ENCODE peak calls at places on chromosomes 16 and 17, in five cellular contexts. One of them, this sample, is unnamed.

GRCh38 chr16:86994651-86995171 is 322.5 kb downstream of the C16orf95 start:
- DNase-seq in neuronal stem cell: no peak
- DNase-seq in lower leg skin: no peak
- DNase-seq in breast epithelium: no peak
- DNase-seq in GM23338: no peak
- DNase-seq in this sample: no peak

GRCh38 chr17:2959371-2960130 is 103.9 kb downstream of the OR1D5 start:
- DNase-seq in neuronal stem cell: no peak
- DNase-seq in lower leg skin: peak; percentile 56
- DNase-seq in breast epithelium: no peak
- DNase-seq in GM23338: no peak
- DNase-seq in this sample: no peak

GRCh38 chr16:22424161-22424937 is 49.9 kb upstream of the CDR2 start:
- DNase-seq in GM23338: no peak
- DNase-seq in breast epithelium: peak; percentile 50
- DNase-seq in neuronal stem cell: no peak
- DNase-seq in lower leg skin: peak; percentile 88
- DNase-seq in this sample: no peak

GRCh38 chr17:16933317-16934132 is 38.4 kb downstream of the TNFRSF13B start:
- DNase-seq in GM23338: no peak
- DNase-seq in neuronal stem cell: no peak
- DNase-seq in breast epithelium: no peak
- DNase-seq in lower leg skin: peak; percentile 73
- DNase-seq in this sample: no peak

GRCh38 chr17:60439501-60439900 is 17.2 kb downstream of the CHCT1 start:
- DNase-seq in neuronal stem cell: no peak
- DNase-seq in lower leg skin: no peak
- DNase-seq in GM23338: no peak
- DNase-seq in breast epithelium: no peak
- DNase-seq in this sample: no peak

GRCh38 chr17:3036800-3037199 is 26.6 kb downstream of the OR1D5 start:
- DNase-seq in breast epithelium: no peak
- DNase-seq in lower leg skin: peak; percentile 69
- DNase-seq in neuronal stem cell: no peak
- DNase-seq in GM23338: no peak
- DNase-seq in this sample: no peak

GRCh38 chr17:59167571-59168001 is 12.0 kb downstream of the PRR11 start:
- DNase-seq in lower leg skin: no peak
- DNase-seq in GM23338: no peak
- DNase-seq in breast epithelium: no peak
- DNase-seq in neuronal stem cell: no peak
- DNase-seq in this sample: no peak

GRCh38 chr16:66150691-66151090 is 215.8 kb upstream of the CDH5 start:
- DNase-seq in GM23338: no peak
- DNase-seq in breast epithelium: no peak
- DNase-seq in lower leg skin: no peak
- DNase-seq in neuronal stem cell: no peak
- DNase-seq in this sample: no peak

GRCh38 chr16:30758988-30759461 is 2.8 kb downstream of the CFAP119 start:
- DNase-seq in neuronal stem cell: no peak
- DNase-seq in lower leg skin: no peak
- DNase-seq in GM23338: no peak
- DNase-seq in breast epithelium: no peak
- DNase-seq in this sample: no peak

GRCh38 chr16:827513-827912 is 27.0 kb upstream of the GNG13 start:
- DNase-seq in breast epithelium: no peak
- DNase-seq in neuronal stem cell: no peak
- DNase-seq in lower leg skin: no peak
- DNase-seq in GM23338: no peak
- DNase-seq in this sample: no peak

GRCh38 chr17:73695035-73695738 is 50.9 kb upstream of the SDK2 start:
- DNase-seq in GM23338: no peak
- DNase-seq in neuronal stem cell: no peak
- DNase-seq in breast epithelium: no peak
- DNase-seq in lower leg skin: peak; percentile 59
- DNase-seq in this sample: no peak

GRCh38 chr17:67461228-67461780 is 84.2 kb downstream of the PITPNC1 start:
- DNase-seq in lower leg skin: peak; percentile 52
- DNase-seq in breast epithelium: no peak
- DNase-seq in neuronal stem cell: no peak
- DNase-seq in GM23338: no peak
- DNase-seq in this sample: no peak

GRCh38 chr17:32596206-32596605 is 109.4 kb downstream of the CDK5R1 start:
- DNase-seq in lower leg skin: no peak
- DNase-seq in breast epithelium: no peak
- DNase-seq in GM23338: no peak
- DNase-seq in neuronal stem cell: no peak
- DNase-seq in this sample: no peak

GRCh38 chr17:80361495-80362220 is 53.3 kb upstream of the ENDOV start:
- DNase-seq in GM23338: peak; percentile 79
- DNase-seq in lower leg skin: no peak
- DNase-seq in neuronal stem cell: peak; percentile 17
- DNase-seq in breast epithelium: no peak
- DNase-seq in this sample: peak; percentile 41

GRCh38 chr16:50500171-50500874 is 47.9 kb upstream of the NKD1 start:
- DNase-seq in GM23338: no peak
- DNase-seq in breast epithelium: no peak
- DNase-seq in lower leg skin: peak; percentile 68
- DNase-seq in neuronal stem cell: no peak
- DNase-seq in this sample: no peak

GRCh38 chr17:39236981-39237441 is 11.3 kb upstream of the STAC2 start:
- DNase-seq in breast epithelium: no peak
- DNase-seq in neuronal stem cell: no peak
- DNase-seq in GM23338: no peak
- DNase-seq in lower leg skin: no peak
- DNase-seq in this sample: no peak

GRCh38 chr17:40536731-40537171 is 28.5 kb downstream of the CCR7 start:
- DNase-seq in neuronal stem cell: no peak
- DNase-seq in lower leg skin: peak; percentile 94
- DNase-seq in GM23338: no peak
- DNase-seq in breast epithelium: peak; percentile 92
- DNase-seq in this sample: no peak

GRCh38 chr17:49748791-49749190 is 15.1 kb downstream of the FAM117A start:
- DNase-seq in lower leg skin: no peak
- DNase-seq in breast epithelium: no peak
- DNase-seq in GM23338: no peak
- DNase-seq in neuronal stem cell: no peak
- DNase-seq in this sample: no peak

GRCh38 chr16:58002411-58002790 is 1.2 kb downstream of the USB1 start:
- DNase-seq in neuronal stem cell: no peak
- DNase-seq in GM23338: no peak
- DNase-seq in breast epithelium: no peak
- DNase-seq in lower leg skin: no peak
- DNase-seq in this sample: no peak

GRCh38 chr16:58002936-58003335 is 1.7 kb downstream of the USB1 start:
- DNase-seq in lower leg skin: no peak
- DNase-seq in breast epithelium: no peak
- DNase-seq in GM23338: no peak
- DNase-seq in neuronal stem cell: no peak
- DNase-seq in this sample: no peak

GRCh38 chr16:58000706-58001676 is at the start of gene USB1:
- DNase-seq in neuronal stem cell: peak; percentile 89
- DNase-seq in lower leg skin: peak; percentile 96
- DNase-seq in GM23338: peak; percentile 95
- DNase-seq in breast epithelium: peak; percentile 71
- DNase-seq in this sample: peak; percentile 91

GRCh38 chr16:57999971-58000705 is at the start of gene ZNF319:
- DNase-seq in neuronal stem cell: no peak
- DNase-seq in GM23338: peak; percentile 44
- DNase-seq in lower leg skin: no peak
- DNase-seq in breast epithelium: no peak
- DNase-seq in this sample: no peak

DNA sequence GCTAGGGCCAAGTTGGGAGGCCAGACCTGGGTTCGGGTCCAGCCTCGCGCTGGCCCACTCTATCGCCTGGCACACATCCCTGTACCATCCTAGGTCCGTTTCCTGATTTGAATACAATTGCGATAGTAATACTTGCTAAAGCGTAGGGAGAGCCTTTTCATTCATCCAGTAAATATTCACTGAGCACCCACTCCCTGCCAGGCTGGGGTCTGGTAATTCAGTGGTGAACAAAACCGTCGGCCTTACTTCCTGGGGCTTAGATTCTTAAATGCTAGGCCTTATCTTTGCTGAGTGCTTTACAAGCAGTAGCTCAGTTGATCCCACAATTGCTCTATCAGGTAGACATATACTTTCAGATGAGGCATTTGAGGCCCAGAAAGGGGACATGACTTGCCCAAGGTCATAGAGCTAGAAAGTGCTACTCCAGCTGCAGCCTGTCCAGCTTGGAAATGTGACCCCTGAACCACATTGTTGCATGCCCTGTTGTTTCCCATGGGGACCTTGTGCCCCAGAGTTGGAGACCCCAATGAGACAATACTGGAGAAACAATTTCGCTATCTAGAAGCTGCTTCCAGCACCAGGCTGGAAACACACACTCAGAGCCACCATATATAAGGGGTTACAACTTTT is 689 bp downstream of the USB1 start:
- DNase-seq in neuronal stem cell: no peak
- DNase-seq in GM23338: no peak
- DNase-seq in lower leg skin: no peak
- DNase-seq in breast epithelium: no peak
- DNase-seq in this sample: no peak
- H3K4me3 ChIP-seq in neuronal stem cell: peak overlapping the region; percentile 72
- H3K4me3 ChIP-seq in GM23338: peak overlapping the region; percentile 95
- H3K4me3 ChIP-seq in lower leg skin: peak overlapping the region; percentile 68
- H3K4me3 ChIP-seq in breast epithelium: peak overlapping the region; percentile 74
- H3K4me3 ChIP-seq in this sample: peak overlapping the region; percentile 81

GRCh38 chr17:57462007-57462579 is 205.8 kb downstream of the MSI2 start:
- DNase-seq in breast epithelium: no peak
- DNase-seq in lower leg skin: no peak
- DNase-seq in GM23338: no peak
- DNase-seq in neuronal stem cell: no peak
- DNase-seq in this sample: no peak

GRCh38 chr17:57464191-57464864 is 208.0 kb downstream of the MSI2 start:
- DNase-seq in lower leg skin: no peak
- DNase-seq in GM23338: no peak
- DNase-seq in breast epithelium: no peak
- DNase-seq in neuronal stem cell: no peak
- DNase-seq in this sample: no peak

GRCh38 chr17:57461082-57461481 is 204.8 kb downstream of the MSI2 start:
- DNase-seq in GM23338: no peak
- DNase-seq in neuronal stem cell: no peak
- DNase-seq in lower leg skin: no peak
- DNase-seq in breast epithelium: no peak
- DNase-seq in this sample: no peak

GRCh38 chr17:57465551-57465950 is 209.2 kb downstream of the MSI2 start:
- DNase-seq in lower leg skin: no peak
- DNase-seq in GM23338: no peak
- DNase-seq in breast epithelium: no peak
- DNase-seq in neuronal stem cell: no peak
- DNase-seq in this sample: no peak

DNA sequence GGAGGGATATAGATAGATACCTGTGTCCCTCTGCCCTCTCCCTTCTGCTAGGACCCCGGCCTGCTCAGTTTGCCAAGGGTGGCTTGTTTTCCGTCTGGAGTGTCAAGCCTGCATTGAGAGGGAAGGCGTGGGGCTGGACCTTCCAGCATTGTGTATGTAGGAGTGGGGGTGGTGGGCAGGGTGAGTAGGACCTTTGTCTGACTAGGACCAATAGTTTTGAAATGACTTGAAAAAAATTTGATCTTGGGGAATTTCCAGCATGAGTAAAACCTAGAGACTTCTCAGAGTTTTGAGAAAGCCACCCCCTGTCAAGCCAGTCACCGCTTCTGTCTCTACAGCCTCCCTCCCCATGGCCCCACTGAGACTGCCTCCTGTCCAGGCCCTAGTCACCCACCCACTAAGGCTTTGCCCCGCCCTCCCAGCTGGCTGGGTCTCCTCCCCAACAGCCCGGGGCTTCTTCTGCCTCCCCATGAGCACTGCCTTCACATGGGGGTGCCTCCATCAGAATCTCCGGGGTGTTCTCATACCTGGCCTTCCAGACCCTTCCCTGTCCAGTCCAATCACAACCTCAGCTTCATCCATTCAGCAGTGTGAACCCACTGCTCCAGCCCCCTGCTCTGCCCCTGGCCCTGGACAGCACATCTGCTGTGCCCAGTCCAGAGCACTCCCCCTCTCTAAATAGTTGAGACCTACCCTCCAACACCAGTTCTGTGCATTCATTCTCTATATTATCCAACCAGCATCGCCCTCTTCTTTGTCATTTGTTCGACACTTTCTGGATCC is 207.0 kb downstream of the MSI2 start:
- DNase-seq in breast epithelium: no peak
- DNase-seq in neuronal stem cell: no peak
- DNase-seq in lower leg skin: no peak
- DNase-seq in GM23338: no peak
- DNase-seq in this sample: no peak
- H3K4me3 ChIP-seq in breast epithelium: no peak overlapping the region
- H3K4me3 ChIP-seq in neuronal stem cell: no peak overlapping the region
- H3K4me3 ChIP-seq in lower leg skin: no peak overlapping the region
- H3K4me3 ChIP-seq in GM23338: no peak overlapping the region
- H3K4me3 ChIP-seq in this sample: no peak overlapping the region

DNA sequence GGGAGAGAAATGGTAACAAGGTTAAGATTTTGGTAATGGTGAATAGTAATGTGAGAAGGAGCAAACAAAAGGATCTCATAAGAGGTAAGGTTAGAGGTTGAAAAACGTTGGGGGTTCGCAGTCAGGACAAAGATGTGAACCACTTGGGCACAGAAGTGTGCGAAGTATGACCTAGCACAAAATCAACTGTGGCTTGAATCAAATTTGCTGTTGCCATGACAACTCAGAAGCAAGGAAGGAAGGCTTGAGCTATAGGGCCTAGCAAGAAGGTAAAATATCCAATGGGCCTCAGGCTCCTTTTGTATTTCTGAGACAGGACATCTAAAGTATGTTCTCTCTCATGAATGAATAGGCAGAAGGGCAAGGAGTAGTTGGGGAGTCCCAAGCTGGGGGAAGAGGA is 24.5 kb upstream of the TEKT1 start:
- DNase-seq in breast epithelium: no peak
- DNase-seq in GM23338: no peak
- DNase-seq in neuronal stem cell: no peak
- DNase-seq in lower leg skin: no peak
- DNase-seq in this sample: no peak
- H3K4me3 ChIP-seq in breast epithelium: no peak overlapping the region
- H3K4me3 ChIP-seq in GM23338: no peak overlapping the region
- H3K4me3 ChIP-seq in neuronal stem cell: no peak overlapping the region
- H3K4me3 ChIP-seq in lower leg skin: no peak overlapping the region
- H3K4me3 ChIP-seq in this sample: no peak overlapping the region

DNA sequence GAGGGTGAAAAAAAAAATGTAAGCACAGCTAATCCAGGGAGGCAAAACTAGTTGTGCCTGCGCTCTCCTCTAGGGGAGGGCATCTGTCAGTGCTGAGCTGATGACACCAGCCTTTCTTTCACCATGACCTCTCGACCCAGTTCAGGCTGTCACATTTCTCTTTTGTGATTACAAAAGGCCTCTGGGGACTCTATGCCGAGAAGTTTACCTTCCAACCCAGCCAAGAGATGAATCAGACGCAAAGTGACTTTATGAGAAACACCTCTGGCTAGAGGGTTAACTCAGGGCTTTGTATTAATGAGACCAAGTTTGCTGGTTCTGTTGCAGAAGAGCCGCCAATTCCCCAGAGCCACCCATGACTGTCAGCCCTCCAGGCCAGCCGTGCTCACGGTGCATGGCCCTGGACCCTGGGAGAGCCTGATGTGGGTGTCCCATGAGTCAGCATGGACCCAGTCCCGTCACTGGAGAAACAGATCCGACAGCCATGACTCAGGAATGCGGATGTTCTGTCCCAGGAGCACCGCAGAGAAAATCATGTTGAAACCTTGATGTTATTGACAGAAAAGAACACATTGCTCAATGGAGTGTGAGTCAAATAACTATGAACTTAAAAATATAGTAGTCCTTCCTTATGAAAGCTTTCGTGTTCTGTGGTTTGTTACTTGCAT is 437.2 kb downstream of the HS3ST3B1 start:
- DNase-seq in GM23338: peak; percentile 49
- DNase-seq in breast epithelium: peak; percentile 85
- DNase-seq in neuronal stem cell: peak; percentile 17
- DNase-seq in lower leg skin: peak; percentile 89
- DNase-seq in this sample: no peak
- H3K4me3 ChIP-seq in GM23338: no peak overlapping the region
- H3K4me3 ChIP-seq in breast epithelium: no peak overlapping the region
- H3K4me3 ChIP-seq in neuronal stem cell: peak overlapping the region; percentile 12
- H3K4me3 ChIP-seq in lower leg skin: no peak overlapping the region
- H3K4me3 ChIP-seq in this sample: no peak overlapping the region

This sample was measured in HAP-1.